ENCODE peak calls at places on chromosomes 6 and 20, in nine cellular contexts. J, V, O, C, A, Y, Z, S and D are unnamed samples.
A peak's percentile ranks its signal among the peaks of the same experiment; 100 is the strongest.

GRCh38 chr6:48111575-48111974 is 578 bp upstream of the PTCHD4 start:
- DNase-seq in J (peak; percentile 42), V (no peak), O (no peak), C (no peak), A (no peak), Y (no peak), Z (no peak), S (no peak), D (no peak)

GRCh38 chr6:137910424-137910834 is 43.4 kb downstream of the TNFAIP3 start:
- DNase-seq in J (peak; percentile 66), V (no peak), O (no peak), C (peak; percentile 12), A (no peak), Y (no peak), Z (no peak), S (no peak), D (no peak)

GRCh38 chr20:14583413-14583812 is 246.0 kb upstream of the FLRT3 start:
- DNase-seq in J (no peak), V (no peak), O (no peak), C (no peak), A (no peak), Y (peak; percentile 13), Z (no peak), S (no peak), D (no peak)

GRCh38 chr6:168439791-168440491 is 1.0 kb upstream of the SMOC2 start:
- DNase-seq in J (no peak), V (no peak), O (no peak), C (no peak), A (no peak), Y (no peak), Z (no peak), S (no peak), D (no peak)

GRCh38 chr20:40979247-40979646 is 49.4 kb upstream of the TOP1 start:
- DNase-seq in J (no peak), V (peak; percentile 39), O (no peak), C (no peak), A (no peak), Y (no peak), Z (no peak), S (no peak), D (no peak)

GRCh38 chr6:109920911-109921310 is 57.2 kb upstream of the GPR6 start:
- DNase-seq in J (no peak), V (no peak), O (no peak), C (no peak), A (no peak), Y (no peak), Z (no peak), S (no peak), D (no peak)

GRCh38 chr6:40444811-40445210 is 142.4 kb downstream of the LRFN2 start:
- DNase-seq in J (no peak), V (no peak), O (no peak), C (no peak), A (peak; percentile 26), Y (no peak), Z (no peak), S (no peak), D (no peak)

GRCh38 chr6:124964084-124964763 is 2.0 kb downstream of the RNF217 start:
- DNase-seq in J (peak; percentile 39), V (no peak), O (no peak), C (no peak), A (peak; percentile 69), Y (no peak), Z (no peak), S (no peak), D (no peak)

GRCh38 chr6:166417285-166417691 is 34.5 kb upstream of the MPC1 start:
- DNase-seq in J (no peak), V (peak; percentile 10), O (no peak), C (no peak), A (no peak), Y (no peak), Z (peak; percentile 4), S (no peak), D (no peak)

GRCh38 chr6:5674141-5674540 is 332.6 kb downstream of the NRN1 start:
- DNase-seq in J (peak; percentile 10), V (no peak), O (no peak), C (no peak), A (no peak), Y (no peak), Z (no peak), S (no peak), D (no peak)

GRCh38 chr6:71181565-71181964 is 107.0 kb upstream of the OGFRL1 start:
- DNase-seq in J (peak; percentile 95), V (no peak), O (no peak), C (peak; percentile 85), A (no peak), Y (peak; percentile 33), Z (no peak), S (peak; percentile 71), D (no peak)

GRCh38 chr6:52390361-52390727 is 28.4 kb downstream of the PAQR8 start:
- DNase-seq in J (peak; percentile 80), V (no peak), O (no peak), C (peak; percentile 49), A (peak; percentile 40), Y (no peak), Z (no peak), S (no peak), D (no peak)

GRCh38 chr6:52393780-52394179 is 26.4 kb upstream of the EFHC1 start:
- DNase-seq in J (no peak), V (no peak), O (no peak), C (no peak), A (no peak), Y (no peak), Z (no peak), S (no peak), D (no peak)

GRCh38 chr6:52392944-52393343 is 27.2 kb upstream of the EFHC1 start:
- DNase-seq in J (peak; percentile 84), V (no peak), O (no peak), C (peak; percentile 61), A (no peak), Y (no peak), Z (no peak), S (no peak), D (no peak)

GRCh38 chr6:52391599-52391998 is 28.5 kb upstream of the EFHC1 start:
- DNase-seq in J (no peak), V (no peak), O (no peak), C (no peak), A (no peak), Y (no peak), Z (no peak), S (no peak), D (no peak)

DNA sequence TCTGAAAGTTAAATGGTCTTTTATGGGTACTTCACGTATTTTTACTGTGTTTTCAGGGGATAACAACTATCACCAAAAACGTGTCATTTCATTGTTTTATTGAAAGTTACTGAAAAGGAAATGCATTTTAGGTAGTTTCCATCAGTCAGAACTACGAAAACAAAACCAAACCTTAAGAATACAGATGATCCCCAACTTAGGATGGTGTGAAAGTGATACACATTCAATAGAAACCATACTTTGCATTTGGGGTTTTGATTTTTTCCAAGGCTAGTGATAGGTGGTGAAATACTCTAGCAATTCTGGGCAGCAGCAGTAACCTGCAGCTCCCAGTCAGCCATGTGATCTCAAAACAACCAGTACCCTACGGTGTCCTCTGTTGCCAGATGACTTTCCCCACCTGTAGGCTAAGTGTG is 25.9 kb upstream of the EFHC1 start:
- DNase-seq in J (no peak), V (no peak), O (no peak), C (no peak), A (no peak), Y (no peak), Z (no peak), S (no peak), D (no peak)
- H3K27ac ChIP-seq in J (no peak overlapping the region), V (no peak overlapping the region), O (no peak overlapping the region), C (no peak overlapping the region), A (no peak overlapping the region), Y (no peak overlapping the region), Z (no peak overlapping the region), S (no peak overlapping the region), D (no peak overlapping the region)

DNA sequence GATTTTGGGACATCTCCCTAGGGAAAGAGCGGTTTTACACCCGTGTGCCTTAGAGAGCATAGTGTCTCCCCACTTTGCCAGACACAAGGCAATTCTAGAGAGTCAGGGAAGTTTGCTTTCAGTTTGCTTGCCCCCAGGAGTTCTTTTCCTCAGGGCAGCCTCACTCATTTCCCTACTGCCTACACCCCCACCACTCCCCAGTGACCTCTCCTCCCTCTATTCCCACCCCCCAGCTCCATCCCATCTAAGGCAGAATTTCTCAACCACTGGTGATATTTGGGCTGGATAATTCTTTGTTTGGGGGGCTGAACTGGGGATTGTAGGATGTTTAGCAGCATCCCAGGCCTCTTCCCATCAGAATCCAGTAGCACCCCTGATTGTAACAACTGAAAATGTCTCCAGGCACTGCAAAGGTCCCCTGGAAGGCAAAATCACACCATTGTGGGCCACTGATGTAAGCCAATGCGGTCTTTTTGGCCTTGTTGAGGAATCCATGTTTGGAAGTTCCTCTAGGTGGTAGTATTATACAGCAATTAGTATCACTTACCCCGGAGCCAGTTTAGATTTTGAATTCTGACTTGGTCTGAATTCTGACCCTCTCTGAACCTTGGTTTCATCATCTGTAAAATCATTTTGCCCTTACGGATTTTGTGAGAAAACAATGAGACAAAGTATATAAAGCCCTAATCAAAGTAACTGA is 1.3 kb downstream of the EPPIN start:
- DNase-seq in J (peak; percentile 26), V (no peak), O (no peak), C (peak; percentile 0), A (no peak), Y (peak; percentile 21), Z (no peak), S (peak; percentile 1), D (no peak)
- TF ChIP-seq CTCF in J (peak; percentile 33), V (no peak), O (peak; percentile 6), C (peak; percentile 50), A (no peak), Y (peak; percentile 38), Z (peak; percentile 64), S (peak; percentile 52), D (no peak)

DNA sequence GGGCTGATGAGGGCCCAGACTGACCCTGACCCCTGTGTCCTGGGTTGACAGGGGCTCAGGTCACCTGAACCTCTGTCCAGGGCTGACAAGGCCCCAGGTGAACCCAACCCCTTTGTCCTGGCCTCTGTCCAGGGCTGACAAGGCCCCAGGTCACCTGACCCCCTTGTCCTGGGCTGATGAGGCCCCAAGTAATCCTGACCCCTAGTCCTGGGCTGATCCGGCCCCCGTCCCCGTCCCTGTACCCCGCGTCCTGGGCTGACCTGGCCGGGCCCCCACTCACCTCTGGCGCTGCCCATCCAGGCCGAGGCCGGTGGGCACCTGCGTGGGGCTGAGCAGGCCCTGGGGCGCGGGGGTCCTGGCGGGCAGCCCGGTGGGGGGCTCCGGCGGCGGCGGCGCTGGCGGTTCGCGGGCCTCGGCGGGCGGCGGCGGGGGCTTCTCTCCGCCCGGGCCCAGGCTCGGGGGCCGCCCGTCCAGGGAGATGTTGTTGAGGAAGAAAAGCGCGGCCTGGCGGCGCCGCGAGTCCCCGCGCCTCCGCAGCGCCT is 379 bp downstream of the CABLES2 start:
- DNase-seq in J (no peak), V (no peak), O (no peak), C (no peak), A (peak; percentile 42), Y (no peak), Z (no peak), S (no peak), D (no peak)
- H3K27ac ChIP-seq in J (peak overlapping the region; percentile 59), V (peak overlapping the region; percentile 76), O (no peak overlapping the region), C (no peak overlapping the region), A (no peak overlapping the region), Y (peak overlapping the region; percentile 86), Z (no peak overlapping the region), S (no peak overlapping the region), D (peak overlapping the region; percentile 43)

DNA sequence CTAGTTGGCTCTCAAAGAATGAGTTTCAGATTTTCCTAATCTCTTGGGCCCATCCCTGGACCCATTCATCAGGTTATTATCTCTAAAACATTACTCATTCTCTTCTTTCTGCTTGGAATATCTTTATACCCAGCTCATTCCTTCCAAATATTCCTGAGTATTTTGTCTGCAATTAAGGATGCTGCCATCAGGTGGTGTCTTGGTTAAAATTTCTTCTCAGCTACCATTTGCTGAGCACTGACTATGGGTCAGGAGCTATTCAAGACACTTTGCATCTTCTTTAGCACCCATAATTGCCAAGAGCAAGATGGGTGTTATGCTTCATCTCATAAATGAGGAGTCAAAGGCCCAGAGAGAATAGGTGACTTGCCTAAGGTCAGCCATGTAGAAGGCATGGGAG is 8.4 kb downstream of the SUN5 start:
- DNase-seq in J (no peak), V (no peak), O (no peak), C (no peak), A (no peak), Y (no peak), Z (no peak), S (no peak), D (no peak)
- TF ChIP-seq CTCF in J (no peak), V (no peak), O (no peak), C (no peak), A (no peak), Y (no peak), Z (no peak), S (no peak), D (no peak)